ENCODE peak calls at places on chromosomes 3 and 15, in ten cellular contexts. One of them, this sample, is unnamed.

GRCh38 chr3:16849240-16849639 is 35.5 kb upstream of the PLCL2 start:
- DNase-seq in GM23338: peak
- DNase-seq in heart right ventricle: peak
- DNase-seq in A549: no peak
- DNase-seq in A673: peak
- DNase-seq in body of pancreas: peak
- DNase-seq in fibroblast of mammary gland: peak
- DNase-seq in cardiac fibroblast: peak
- DNase-seq in AG10803: no peak
- DNase-seq in right atrium auricular region: no peak
- DNase-seq in this sample: no peak

GRCh38 chr3:42865256-42865655 is 10.4 kb downstream of the CYP8B1 start:
- DNase-seq in GM23338: no peak
- DNase-seq in heart right ventricle: no peak
- DNase-seq in A549: no peak
- DNase-seq in A673: no peak
- DNase-seq in body of pancreas: no peak
- DNase-seq in fibroblast of mammary gland: no peak
- DNase-seq in cardiac fibroblast: no peak
- DNase-seq in AG10803: no peak
- DNase-seq in right atrium auricular region: no peak
- DNase-seq in this sample: no peak

GRCh38 chr3:6680119-6680806 is 180.7 kb upstream of the GRM7 start:
- DNase-seq in GM23338: no peak
- DNase-seq in heart right ventricle: no peak
- DNase-seq in A549: no peak
- DNase-seq in A673: no peak
- DNase-seq in body of pancreas: no peak
- DNase-seq in fibroblast of mammary gland: no peak
- DNase-seq in cardiac fibroblast: no peak
- DNase-seq in AG10803: no peak
- DNase-seq in right atrium auricular region: no peak
- DNase-seq in this sample: no peak

GRCh38 chr3:43794776-43795175 is 104.0 kb downstream of the ABHD5 start:
- DNase-seq in GM23338: no peak
- DNase-seq in heart right ventricle: no peak
- DNase-seq in A549: no peak
- DNase-seq in A673: no peak
- DNase-seq in body of pancreas: no peak
- DNase-seq in fibroblast of mammary gland: peak
- DNase-seq in cardiac fibroblast: peak
- DNase-seq in AG10803: peak
- DNase-seq in right atrium auricular region: peak
- DNase-seq in this sample: no peak

GRCh38 chr3:142072851-142073250 is 76.5 kb downstream of the TFDP2 start:
- DNase-seq in GM23338: no peak
- DNase-seq in heart right ventricle: no peak
- DNase-seq in A549: no peak
- DNase-seq in A673: no peak
- DNase-seq in body of pancreas: no peak
- DNase-seq in fibroblast of mammary gland: no peak
- DNase-seq in cardiac fibroblast: no peak
- DNase-seq in AG10803: no peak
- DNase-seq in right atrium auricular region: no peak
- DNase-seq in this sample: no peak

GRCh38 chr15:63238796-63239195 is 38.6 kb upstream of the APH1B start:
- DNase-seq in GM23338: no peak
- DNase-seq in heart right ventricle: no peak
- DNase-seq in A549: no peak
- DNase-seq in A673: peak
- DNase-seq in body of pancreas: no peak
- DNase-seq in fibroblast of mammary gland: peak
- DNase-seq in cardiac fibroblast: peak
- DNase-seq in AG10803: peak
- DNase-seq in right atrium auricular region: no peak
- DNase-seq in this sample: peak

GRCh38 chr15:26971303-26972018 is 480 bp downstream of the GABRG3 start:
- DNase-seq in GM23338: peak
- DNase-seq in heart right ventricle: no peak
- DNase-seq in A549: no peak
- DNase-seq in A673: no peak
- DNase-seq in body of pancreas: no peak
- DNase-seq in fibroblast of mammary gland: no peak
- DNase-seq in cardiac fibroblast: no peak
- DNase-seq in AG10803: no peak
- DNase-seq in right atrium auricular region: no peak
- DNase-seq in this sample: no peak

GRCh38 chr3:72887723-72888545 is at the start of gene GXYLT2:
- DNase-seq in GM23338: peak
- DNase-seq in heart right ventricle: peak
- DNase-seq in A549: peak
- DNase-seq in A673: peak
- DNase-seq in body of pancreas: peak
- DNase-seq in fibroblast of mammary gland: peak
- DNase-seq in cardiac fibroblast: peak
- DNase-seq in AG10803: peak
- DNase-seq in right atrium auricular region: peak
- DNase-seq in this sample: no peak

GRCh38 chr3:108071394-108071793 is 19.4 kb downstream of the CD47 start:
- DNase-seq in GM23338: no peak
- DNase-seq in heart right ventricle: no peak
- DNase-seq in A549: no peak
- DNase-seq in A673: no peak
- DNase-seq in body of pancreas: no peak
- DNase-seq in fibroblast of mammary gland: no peak
- DNase-seq in cardiac fibroblast: no peak
- DNase-seq in AG10803: no peak
- DNase-seq in right atrium auricular region: no peak
- DNase-seq in this sample: no peak

GRCh38 chr3:183653209-183654064 is 18.0 kb downstream of the KLHL24 start:
- DNase-seq in GM23338: peak
- DNase-seq in heart right ventricle: no peak
- DNase-seq in A549: no peak
- DNase-seq in A673: peak
- DNase-seq in body of pancreas: no peak
- DNase-seq in fibroblast of mammary gland: peak
- DNase-seq in cardiac fibroblast: peak
- DNase-seq in AG10803: no peak
- DNase-seq in right atrium auricular region: no peak
- DNase-seq in this sample: no peak

GRCh38 chr3:188037116-188037718 is 116.7 kb upstream of the LPP start:
- DNase-seq in GM23338: peak
- DNase-seq in heart right ventricle: peak
- DNase-seq in A549: no peak
- DNase-seq in A673: peak
- DNase-seq in body of pancreas: peak
- DNase-seq in fibroblast of mammary gland: peak
- DNase-seq in cardiac fibroblast: peak
- DNase-seq in AG10803: peak
- DNase-seq in right atrium auricular region: no peak
- DNase-seq in this sample: no peak
- H3K4me3 ChIP-seq in GM23338: no peak
- H3K4me3 ChIP-seq in heart right ventricle: peak
- H3K4me3 ChIP-seq in A549: no peak
- H3K4me3 ChIP-seq in A673: no peak
- H3K4me3 ChIP-seq in body of pancreas: no peak
- H3K4me3 ChIP-seq in fibroblast of mammary gland: no peak
- H3K4me3 ChIP-seq in cardiac fibroblast: no peak
- H3K4me3 ChIP-seq in AG10803: no peak
- H3K4me3 ChIP-seq in right atrium auricular region: no peak
- H3K4me3 ChIP-seq in this sample: no peak

GRCh38 chr15:65100427-65100826 is 14.6 kb downstream of the UBAP1L start:
- DNase-seq in GM23338: no peak
- DNase-seq in heart right ventricle: no peak
- DNase-seq in A549: no peak
- DNase-seq in A673: no peak
- DNase-seq in body of pancreas: no peak
- DNase-seq in fibroblast of mammary gland: no peak
- DNase-seq in cardiac fibroblast: no peak
- DNase-seq in AG10803: no peak
- DNase-seq in right atrium auricular region: no peak
- DNase-seq in this sample: no peak

GRCh38 chr15:65105038-65105437 is 10.0 kb downstream of the UBAP1L start:
- DNase-seq in GM23338: no peak
- DNase-seq in heart right ventricle: no peak
- DNase-seq in A549: no peak
- DNase-seq in A673: no peak
- DNase-seq in body of pancreas: no peak
- DNase-seq in fibroblast of mammary gland: no peak
- DNase-seq in cardiac fibroblast: no peak
- DNase-seq in AG10803: no peak
- DNase-seq in right atrium auricular region: no peak
- DNase-seq in this sample: no peak

GRCh38 chr15:65101891-65102708 is 12.9 kb downstream of the UBAP1L start:
- DNase-seq in GM23338: peak
- DNase-seq in heart right ventricle: no peak
- DNase-seq in A549: no peak
- DNase-seq in A673: no peak
- DNase-seq in body of pancreas: no peak
- DNase-seq in fibroblast of mammary gland: no peak
- DNase-seq in cardiac fibroblast: no peak
- DNase-seq in AG10803: no peak
- DNase-seq in right atrium auricular region: no peak
- DNase-seq in this sample: no peak

GRCh38 chr15:65101418-65101890 is 13.5 kb downstream of the UBAP1L start:
- DNase-seq in GM23338: peak
- DNase-seq in heart right ventricle: peak
- DNase-seq in A549: peak
- DNase-seq in A673: peak
- DNase-seq in body of pancreas: peak
- DNase-seq in fibroblast of mammary gland: peak
- DNase-seq in cardiac fibroblast: peak
- DNase-seq in AG10803: peak
- DNase-seq in right atrium auricular region: peak
- DNase-seq in this sample: no peak

DNA sequence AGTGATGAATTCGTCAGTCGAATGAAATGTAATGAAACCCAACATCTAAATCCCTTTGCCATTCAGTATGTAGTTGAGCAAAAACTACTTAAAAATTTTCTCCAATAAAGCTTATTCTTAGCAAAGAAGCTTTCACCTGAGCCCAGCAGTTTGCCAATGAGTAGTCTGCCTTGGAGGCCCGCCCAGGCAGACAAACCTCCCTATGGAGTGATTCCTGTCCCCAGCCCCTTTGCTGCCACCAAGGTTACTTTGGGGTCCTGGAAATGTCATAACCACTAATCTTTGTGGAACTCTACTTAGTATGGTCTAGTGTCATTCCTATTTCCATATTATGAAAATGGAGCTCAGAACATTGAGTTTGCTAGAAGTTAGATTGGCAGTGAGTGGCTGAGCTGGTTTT is 12.1 kb downstream of the UBAP1L start:
- DNase-seq in GM23338: no peak
- DNase-seq in heart right ventricle: no peak
- DNase-seq in A549: no peak
- DNase-seq in A673: no peak
- DNase-seq in body of pancreas: no peak
- DNase-seq in fibroblast of mammary gland: no peak
- DNase-seq in cardiac fibroblast: no peak
- DNase-seq in AG10803: no peak
- DNase-seq in right atrium auricular region: no peak
- DNase-seq in this sample: no peak
- TF ChIP-seq CTCF in GM23338: no peak
- TF ChIP-seq CTCF in heart right ventricle: no peak
- TF ChIP-seq CTCF in A549: no peak
- TF ChIP-seq CTCF in A673: no peak
- TF ChIP-seq CTCF in body of pancreas: no peak
- TF ChIP-seq CTCF in fibroblast of mammary gland: no peak
- TF ChIP-seq CTCF in cardiac fibroblast: no peak
- TF ChIP-seq CTCF in AG10803: no peak
- TF ChIP-seq CTCF in right atrium auricular region: no peak
- TF ChIP-seq CTCF in this sample: no peak

GRCh38 chr3:126180477-126181397 is at the start of gene ALDH1L1:
- DNase-seq in GM23338: peak
- DNase-seq in heart right ventricle: peak
- DNase-seq in A549: no peak
- DNase-seq in A673: peak
- DNase-seq in body of pancreas: peak
- DNase-seq in fibroblast of mammary gland: peak
- DNase-seq in cardiac fibroblast: peak
- DNase-seq in AG10803: peak
- DNase-seq in right atrium auricular region: peak
- DNase-seq in this sample: peak

GRCh38 chr3:126179825-126180476 is 435 bp downstream of the ALDH1L1 start:
- DNase-seq in GM23338: peak
- DNase-seq in heart right ventricle: peak
- DNase-seq in A549: no peak
- DNase-seq in A673: peak
- DNase-seq in body of pancreas: peak
- DNase-seq in fibroblast of mammary gland: no peak
- DNase-seq in cardiac fibroblast: no peak
- DNase-seq in AG10803: no peak
- DNase-seq in right atrium auricular region: peak
- DNase-seq in this sample: no peak

GRCh38 chr3:126186271-126186670 is 5.9 kb upstream of the ALDH1L1 start:
- DNase-seq in GM23338: no peak
- DNase-seq in heart right ventricle: no peak
- DNase-seq in A549: no peak
- DNase-seq in A673: no peak
- DNase-seq in body of pancreas: no peak
- DNase-seq in fibroblast of mammary gland: no peak
- DNase-seq in cardiac fibroblast: no peak
- DNase-seq in AG10803: no peak
- DNase-seq in right atrium auricular region: no peak
- DNase-seq in this sample: no peak

GRCh38 chr3:126184465-126185000 is 4.1 kb upstream of the ALDH1L1 start:
- DNase-seq in GM23338: no peak
- DNase-seq in heart right ventricle: no peak
- DNase-seq in A549: no peak
- DNase-seq in A673: no peak
- DNase-seq in body of pancreas: no peak
- DNase-seq in fibroblast of mammary gland: no peak
- DNase-seq in cardiac fibroblast: no peak
- DNase-seq in AG10803: no peak
- DNase-seq in right atrium auricular region: no peak
- DNase-seq in this sample: no peak

DNA sequence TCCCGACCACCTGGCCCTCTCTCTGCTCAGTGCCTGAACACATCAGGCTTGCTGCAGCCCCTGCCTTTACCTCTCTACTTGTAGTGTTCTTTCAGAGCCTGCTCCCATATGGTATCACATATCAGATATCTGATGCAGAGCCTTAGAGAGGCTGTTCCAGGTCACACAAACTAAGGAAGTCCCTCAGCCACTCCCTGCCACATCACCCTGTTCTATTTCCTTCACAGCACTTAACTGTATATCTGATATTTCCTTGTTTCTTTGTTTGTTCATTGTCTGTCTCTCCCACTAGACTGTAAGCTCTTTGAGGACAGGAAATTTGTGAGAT is 976 bp upstream of the ALDH1L1 start:
- DNase-seq in GM23338: peak
- DNase-seq in heart right ventricle: no peak
- DNase-seq in A549: no peak
- DNase-seq in A673: no peak
- DNase-seq in body of pancreas: no peak
- DNase-seq in fibroblast of mammary gland: no peak
- DNase-seq in cardiac fibroblast: no peak
- DNase-seq in AG10803: no peak
- DNase-seq in right atrium auricular region: no peak
- DNase-seq in this sample: no peak
- H3K4me3 ChIP-seq in GM23338: peak
- H3K4me3 ChIP-seq in heart right ventricle: peak
- H3K4me3 ChIP-seq in A549: no peak
- H3K4me3 ChIP-seq in A673: peak
- H3K4me3 ChIP-seq in body of pancreas: no peak
- H3K4me3 ChIP-seq in fibroblast of mammary gland: peak
- H3K4me3 ChIP-seq in cardiac fibroblast: peak
- H3K4me3 ChIP-seq in AG10803: no peak
- H3K4me3 ChIP-seq in right atrium auricular region: peak
- H3K4me3 ChIP-seq in this sample: no peak

GRCh38 chr15:53869044-53869805 is 109.0 kb upstream of the UNC13C start:
- DNase-seq in GM23338: peak
- DNase-seq in heart right ventricle: no peak
- DNase-seq in A549: peak
- DNase-seq in A673: no peak
- DNase-seq in body of pancreas: no peak
- DNase-seq in fibroblast of mammary gland: no peak
- DNase-seq in cardiac fibroblast: peak
- DNase-seq in AG10803: no peak
- DNase-seq in right atrium auricular region: no peak
- DNase-seq in this sample: no peak
- TF ChIP-seq CTCF in GM23338: peak
- TF ChIP-seq CTCF in heart right ventricle: peak
- TF ChIP-seq CTCF in A549: no peak
- TF ChIP-seq CTCF in A673: no peak
- TF ChIP-seq CTCF in body of pancreas: no peak
- TF ChIP-seq CTCF in fibroblast of mammary gland: no peak
- TF ChIP-seq CTCF in cardiac fibroblast: peak
- TF ChIP-seq CTCF in AG10803: no peak
- TF ChIP-seq CTCF in right atrium auricular region: no peak
- TF ChIP-seq CTCF in this sample: no peak

This sample was measured in retinal pigment epithelial cell.